ENCODE peak calls at places on chromosomes 4 and X, in eight cellular contexts. E is adipocyte, K is neural progenitor cell, T is OCI-LY7, R is tibial nerve, F is lower lobe of right lung, X is mammary epithelial cell, G is mesenchymal stem cell. D is an unnamed sample. For H3K36me3 and H3K9me3, the result is how much of the 10 kb centered on the place peaks cover.

GRCh38 chrX:13215729-13216128 is 104.1 kb downstream of the ATXN3L start:
- DNase-seq in E (peak), K (no peak), T (no peak), R (no peak), F (no peak), X (no peak), G (no peak), D (no peak)

GRCh38 chr4:97605927-97606326 is 537.3 kb downstream of the STPG2 start:
- DNase-seq in E (no peak), K (no peak), T (no peak), R (no peak), F (no peak), X (no peak), G (no peak), D (no peak)

GRCh38 chr4:156892695-156893211 is 78.8 kb downstream of the PDGFC start:
- DNase-seq in E (no peak), K (no peak), T (no peak), R (no peak), F (no peak), X (peak), G (peak), D (no peak)

GRCh38 chr4:137961051-137961438 is 281.1 kb downstream of the SLC7A11 start:
- DNase-seq in E (peak), K (no peak), T (no peak), R (no peak), F (no peak), X (peak), G (peak), D (peak)

GRCh38 chrX:50691820-50692219 is 122.2 kb downstream of the SHROOM4 start:
- DNase-seq in E (peak), K (peak), T (peak), R (no peak), F (no peak), X (peak), G (peak), D (no peak)

GRCh38 chrX:13614154-13614553 is 38.8 kb upstream of the TCEANC start:
- DNase-seq in E (no peak), K (no peak), T (no peak), R (no peak), F (no peak), X (no peak), G (no peak), D (no peak)

GRCh38 chrX:79588233-79588632 is 221.1 kb upstream of the ITM2A start:
- DNase-seq in E (no peak), K (no peak), T (no peak), R (no peak), F (no peak), X (no peak), G (no peak), D (no peak)

GRCh38 chrX:68989865-68990606 is 161.2 kb downstream of the EFNB1 start:
- DNase-seq in E (peak), K (peak), T (no peak), R (no peak), F (no peak), X (no peak), G (peak), D (peak)

GRCh38 chrX:47200385-47201150 is 6.9 kb downstream of the UBA1 start:
- DNase-seq in E (peak), K (no peak), T (no peak), R (peak), F (no peak), X (peak), G (no peak), D (peak)

GRCh38 chr4:89110541-89110985 is 770 bp upstream of the TIGD2 start:
- DNase-seq in E (no peak), K (no peak), T (no peak), R (no peak), F (no peak), X (no peak), G (no peak), D (no peak)

GRCh38 chr4:46955601-46956000 is 37.8 kb downstream of the GABRA4 start:
- DNase-seq in E (no peak), K (no peak), T (no peak), R (no peak), F (no peak), X (no peak), G (no peak), D (no peak)

GRCh38 chr4:27764526-27764837 is 903.8 kb downstream of the STIM2 start:
- DNase-seq in E (peak), K (no peak), T (no peak), R (no peak), F (no peak), X (no peak), G (no peak), D (no peak)

GRCh38 chrX:83934220-83934619 is 73.3 kb downstream of the CYLC1 start:
- DNase-seq in E (peak), K (no peak), T (no peak), R (no peak), F (no peak), X (no peak), G (no peak), D (no peak)

GRCh38 chrX:307261-308111 is 11.1 kb downstream of the GTPBP6 start:
- DNase-seq in E (no peak), K (no peak), T (no peak), R (no peak), F (peak), X (no peak), G (no peak), D (no peak)

GRCh38 chr4:116358633-116359222 is 726.6 kb downstream of the TRAM1L1 start:
- DNase-seq in E (peak), K (peak), T (peak), R (no peak), F (peak), X (peak), G (peak), D (peak)

GRCh38 chrX:24965400-24965799 is 50.4 kb downstream of the ARX start:
- DNase-seq in E (no peak), K (no peak), T (no peak), R (no peak), F (no peak), X (no peak), G (no peak), D (no peak)

GRCh38 chr4:18980516-18981233 is 959.1 kb upstream of the LCORL start:
- DNase-seq in E (no peak), K (no peak), T (peak), R (no peak), F (no peak), X (peak), G (no peak), D (no peak)

GRCh38 chr4:139144911-139145551 is 32.0 kb downstream of the ELF2 start:
- DNase-seq in E (no peak), K (no peak), T (no peak), R (no peak), F (no peak), X (no peak), G (no peak), D (no peak)

GRCh38 chrX:31580227-31580626 is 508.4 kb upstream of the FTHL17 start:
- DNase-seq in E (no peak), K (no peak), T (no peak), R (no peak), F (no peak), X (no peak), G (peak), D (peak)

GRCh38 chr4:186726150-186726439 is 2.4 kb upstream of the FAT1 start:
- DNase-seq in E (no peak), K (no peak), T (no peak), R (no peak), F (no peak), X (no peak), G (no peak), D (no peak)
- H3K4me3 ChIP-seq in E (peak), K (peak), T (no peak), R (peak), F (peak), X (peak), G (peak), D (peak)

DNA sequence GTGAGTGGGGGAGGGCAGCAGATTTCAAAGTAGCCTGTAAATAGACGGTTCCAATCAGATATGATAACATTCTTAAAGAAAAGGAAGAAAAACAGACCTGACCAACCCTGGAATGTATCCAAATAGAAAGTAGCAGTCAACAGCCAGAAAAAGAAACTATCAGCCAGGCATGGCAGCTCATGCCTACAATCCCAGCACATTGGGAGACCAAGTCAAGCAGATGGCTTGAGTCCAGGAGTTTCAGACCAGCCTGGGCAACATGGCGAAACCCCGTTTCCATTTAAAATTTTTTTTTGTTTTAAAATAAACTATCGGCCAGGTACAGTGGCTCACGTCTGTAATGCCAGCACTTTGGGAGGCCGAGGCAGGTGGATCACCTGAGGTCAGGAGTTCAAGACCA is 125.0 kb downstream of the THOC2 start:
- DNase-seq in E (no peak), K (no peak), T (no peak), R (no peak), F (no peak), X (no peak), G (no peak), D (no peak)
- H3K36me3 ChIP-seq in E (under half), K (under half), T (half or more), R (under half), F (half or more), X (under half), G (under half), D (under half)

DNA sequence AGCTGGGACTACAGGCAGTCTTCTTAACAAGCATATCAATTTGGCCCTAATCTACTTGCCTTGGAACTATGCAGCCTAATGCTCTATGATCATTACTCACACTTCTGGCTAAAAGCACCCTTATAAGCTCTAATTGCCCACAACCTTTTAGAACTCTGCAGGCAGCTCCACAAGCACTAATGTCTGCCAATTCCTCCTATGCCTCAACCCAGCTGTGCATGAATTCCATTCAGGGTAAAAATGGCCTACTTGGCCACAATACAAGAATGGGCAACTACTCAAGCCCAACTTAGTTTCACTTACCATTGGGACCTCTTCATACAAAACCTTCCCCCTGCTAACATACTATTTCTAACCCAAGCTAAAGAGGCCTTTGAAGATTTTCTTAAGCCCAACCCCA is 51.7 kb downstream of the ZNF718 start:
- DNase-seq in E (no peak), K (no peak), T (no peak), R (no peak), F (no peak), X (no peak), G (no peak), D (peak)
- H3K9me3 ChIP-seq in E (half or more), K (half or more), T (under half), R (under half), F (half or more), X (under half), G (half or more), D (under half)

GRCh38 chr4:176794151-176794550 is 1.4 kb upstream of the VEGFC start:
- DNase-seq in E (peak), K (no peak), T (no peak), R (no peak), F (no peak), X (peak), G (peak), D (peak)
- H3K4me3 ChIP-seq in E (peak), K (no peak), T (no peak), R (no peak), F (no peak), X (no peak), G (peak), D (no peak)

DNA sequence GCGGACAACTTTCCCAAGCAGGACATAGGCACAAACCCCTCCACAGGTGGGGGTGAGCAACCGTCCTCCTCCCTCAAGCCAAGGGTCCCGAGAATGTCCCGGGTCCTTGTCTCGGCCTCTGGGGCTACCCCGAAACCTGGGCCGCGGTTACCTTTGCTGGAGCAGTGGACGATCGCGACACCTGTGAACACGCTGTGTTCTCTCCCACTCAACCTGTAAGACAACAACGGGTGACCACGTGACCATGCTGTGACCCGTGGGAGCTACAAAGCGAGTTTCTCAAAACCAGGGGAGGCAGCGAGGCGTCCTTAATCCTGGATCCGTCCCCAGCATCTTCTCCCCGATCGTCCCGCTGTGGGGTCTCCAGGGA is 17.9 kb downstream of the ASMTL start:
- DNase-seq in E (no peak), K (no peak), T (no peak), R (no peak), F (peak), X (no peak), G (no peak), D (no peak)
- H3K36me3 ChIP-seq in E (under half), K (under half), T (half or more), R (under half), F (under half), X (under half), G (half or more), D (under half)

DNA sequence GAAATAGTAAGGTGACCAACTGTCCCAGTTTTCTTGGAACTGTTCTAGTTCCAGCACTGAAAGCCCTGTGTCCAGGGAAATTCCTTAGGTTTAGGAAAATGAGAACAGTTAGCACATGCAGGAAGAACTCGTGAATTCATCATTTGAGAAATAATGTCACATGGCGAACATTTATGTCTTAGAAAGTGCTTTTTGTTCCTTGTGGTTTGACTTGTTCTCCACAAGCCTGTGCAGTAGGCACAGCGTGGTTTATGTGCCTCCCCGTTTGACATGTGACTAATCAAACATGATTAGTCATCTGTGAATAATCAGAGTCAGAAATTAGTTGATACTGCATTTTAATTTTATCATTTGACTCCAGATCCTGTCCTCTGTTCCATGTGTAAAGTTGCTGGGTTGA is 556.0 kb upstream of the CPEB2 start:
- DNase-seq in E (no peak), K (no peak), T (no peak), R (no peak), F (no peak), X (peak), G (no peak), D (no peak)
- H3K9me3 ChIP-seq in E (under half), K (under half), T (under half), R (under half), F (under half), X (under half), G (under half), D (under half)